ENCODE peak calls at places on chromosomes 6 and 20, in five cellular contexts. P, O, Z, U and J are unnamed samples.

GRCh38 chr20:14986026-14986655 is 648.7 kb upstream of the FLRT3 start:
- DNase-seq in P (peak), O (peak), Z (peak), U (peak), J (peak)

GRCh38 chr6:168905451-168906090 is 348.1 kb downstream of the THBS2 start:
- DNase-seq in P (no peak), O (no peak), Z (no peak), U (no peak), J (no peak)

GRCh38 chr6:140071115-140071514 is 696.7 kb upstream of the CITED2 start:
- DNase-seq in P (peak), O (peak), Z (no peak), U (no peak), J (no peak)

GRCh38 chr20:49865559-49865958 is 49.8 kb downstream of the SPATA2 start:
- DNase-seq in P (no peak), O (no peak), Z (no peak), U (no peak), J (no peak)

GRCh38 chr6:45074423-45074822 is 253.7 kb upstream of the RUNX2 start:
- DNase-seq in P (no peak), O (no peak), Z (no peak), U (no peak), J (no peak)

GRCh38 chr6:16239090-16239797 is 857 bp downstream of the GMPR start:
- DNase-seq in P (peak), O (peak), Z (peak), U (no peak), J (peak)

GRCh38 chr20:54389872-54390271 is 85.5 kb upstream of the DOK5 start:
- DNase-seq in P (no peak), O (no peak), Z (no peak), U (no peak), J (no peak)

GRCh38 chr6:150685860-150686259 is 86.2 kb downstream of the PLEKHG1 start:
- DNase-seq in P (peak), O (peak), Z (peak), U (no peak), J (peak)

GRCh38 chr6:161236091-161236633 is 37.7 kb downstream of the AGPAT4 start:
- DNase-seq in P (no peak), O (no peak), Z (no peak), U (no peak), J (no peak)

GRCh38 chr20:10249048-10249770 is 30.6 kb downstream of the SNAP25 start:
- DNase-seq in P (no peak), O (no peak), Z (no peak), U (no peak), J (no peak)

GRCh38 chr6:96963809-96964208 is 39.3 kb downstream of the KLHL32 start:
- DNase-seq in P (no peak), O (no peak), Z (no peak), U (no peak), J (no peak)

GRCh38 chr6:119240257-119241123 is 109.1 kb downstream of the MAN1A1 start:
- DNase-seq in P (no peak), O (no peak), Z (no peak), U (no peak), J (no peak)

GRCh38 chr6:27161603-27161945 is 85.9 kb upstream of the PRSS16 start:
- DNase-seq in P (no peak), O (no peak), Z (no peak), U (no peak), J (no peak)

GRCh38 chr6:151389640-151390275 is 1.6 kb downstream of the ZBTB2 start:
- DNase-seq in P (peak), O (peak), Z (peak), U (peak), J (peak)

GRCh38 chr6:149259753-149260152 is 57.8 kb upstream of the TAB2 start:
- DNase-seq in P (no peak), O (no peak), Z (no peak), U (no peak), J (no peak)

GRCh38 chr20:2301164-2301622 is 5.4 kb downstream of the TGM3 start:
- DNase-seq in P (no peak), O (peak), Z (no peak), U (peak), J (peak)

GRCh38 chr20:40705413-40705812 is 16.4 kb upstream of the MAFB start:
- DNase-seq in P (no peak), O (no peak), Z (no peak), U (no peak), J (no peak)

GRCh38 chr20:41654292-41654691 is 36.1 kb upstream of the CHD6 start:
- DNase-seq in P (no peak), O (no peak), Z (no peak), U (no peak), J (no peak)

GRCh38 chr6:83169096-83169495 is 24.0 kb downstream of the PGM3 start:
- DNase-seq in P (no peak), O (no peak), Z (no peak), U (no peak), J (no peak)

GRCh38 chr6:165098165-165098564 is 211.2 kb downstream of the C6orf118 start:
- DNase-seq in P (no peak), O (no peak), Z (no peak), U (no peak), J (no peak)

GRCh38 chr6:153625089-153625488 is 414.0 kb upstream of the OPRM1 start:
- DNase-seq in P (no peak), O (peak), Z (no peak), U (no peak), J (no peak)

GRCh38 chr6:34912715-34913464 is 23.8 kb downstream of the ANKS1A start:
- DNase-seq in P (peak), O (no peak), Z (peak), U (no peak), J (no peak)

GRCh38 chr20:58748628-58749027 is 56.0 kb downstream of the NPEPL1 start:
- DNase-seq in P (no peak), O (no peak), Z (no peak), U (no peak), J (no peak)

GRCh38 chr6:145214570-145214969 is 520.8 kb downstream of the EPM2A start:
- DNase-seq in P (peak), O (peak), Z (peak), U (no peak), J (no peak)

GRCh38 chr6:45132059-45132458 is 196.1 kb upstream of the RUNX2 start:
- DNase-seq in P (peak), O (no peak), Z (no peak), U (no peak), J (no peak)

GRCh38 chr6:139482184-139482751 is 107.8 kb upstream of the CITED2 start:
- DNase-seq in P (peak), O (no peak), Z (no peak), U (no peak), J (no peak)

GRCh38 chr20:23047738-23048214 is 1.7 kb downstream of the THBD start:
- DNase-seq in P (peak), O (no peak), Z (no peak), U (no peak), J (no peak)

GRCh38 chr6:69732640-69733039 is 64.2 kb downstream of the LMBRD1 start:
- DNase-seq in P (peak), O (peak), Z (no peak), U (no peak), J (no peak)

GRCh38 chr20:63898882-63899558 is 4.1 kb downstream of the DNAJC5 start:
- DNase-seq in P (no peak), O (no peak), Z (no peak), U (no peak), J (no peak)

GRCh38 chr6:39808934-39809333 is 16.8 kb downstream of the DAAM2 start:
- DNase-seq in P (no peak), O (no peak), Z (no peak), U (no peak), J (no peak)

DNA sequence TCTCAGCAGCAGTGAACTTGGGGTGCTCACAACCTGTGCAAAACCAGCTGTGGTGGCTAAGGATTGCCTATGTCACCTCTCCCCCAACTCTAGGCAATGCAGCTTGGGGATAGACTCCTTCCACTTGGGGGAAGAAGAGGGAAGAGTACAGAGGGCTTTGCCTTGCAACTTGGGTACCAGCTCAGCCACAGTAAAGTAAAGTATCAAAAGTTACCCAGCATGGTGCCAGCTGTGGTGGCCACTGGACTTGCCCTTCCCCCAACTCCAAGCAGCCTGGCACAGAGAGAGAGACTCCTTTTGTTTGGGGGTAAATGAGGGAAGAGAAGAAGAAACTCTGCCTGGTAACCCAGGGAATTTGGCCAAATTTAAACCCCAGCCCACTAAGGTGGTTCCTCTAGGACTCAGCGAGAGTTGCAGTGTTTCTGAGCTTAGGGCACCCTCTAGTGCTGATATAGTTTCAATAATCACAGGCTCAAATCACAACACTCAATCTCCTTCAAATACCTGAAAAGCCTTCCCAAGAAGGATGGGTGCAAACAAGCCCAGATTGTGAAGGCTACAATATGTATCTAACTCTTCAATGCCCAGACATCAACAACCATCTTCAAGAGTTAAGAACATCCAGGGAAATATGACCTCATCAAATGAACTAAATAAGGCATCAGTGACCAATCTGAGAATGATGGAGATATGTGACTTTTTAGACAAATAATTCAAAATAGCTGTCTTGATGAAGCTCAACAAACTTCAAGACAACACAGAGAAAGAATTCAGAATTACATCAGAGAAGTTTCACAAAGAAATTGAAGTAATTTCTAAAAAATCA is 7.6 kb upstream of the DEFB129 start:
- DNase-seq in P (peak), O (peak), Z (peak), U (no peak), J (no peak)
- TF ChIP-seq CTCF in P (no peak), O (peak), Z (no peak), U (no peak), J (no peak)

DNA sequence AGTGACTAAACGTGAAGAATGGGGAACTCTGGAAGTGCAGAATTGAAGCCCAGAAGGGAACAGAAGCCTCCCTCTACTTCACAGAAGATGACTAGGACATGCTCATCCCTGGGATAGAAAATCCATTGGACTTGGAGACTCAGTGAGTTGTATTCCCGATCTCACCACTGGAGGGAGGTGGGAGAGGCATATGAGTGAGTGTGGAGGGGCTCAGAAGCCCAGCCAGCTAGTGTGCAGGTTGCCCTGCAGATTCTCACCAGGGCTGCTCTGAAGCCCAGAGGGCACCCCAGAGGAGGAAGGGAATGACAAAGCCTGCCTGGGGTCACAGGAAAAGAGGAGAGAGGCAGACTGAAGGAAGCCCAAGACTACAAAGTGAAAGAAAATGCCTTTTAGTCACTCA is 42.1 kb upstream of the HLA-E start:
- DNase-seq in P (peak), O (peak), Z (peak), U (no peak), J (no peak)
- TF ChIP-seq CTCF in P (peak), O (peak), Z (peak), U (no peak), J (no peak)

GRCh38 chr6:18307006-18307405 is 42.7 kb upstream of the DEK start:
- DNase-seq in P (no peak), O (no peak), Z (no peak), U (no peak), J (no peak)

GRCh38 chr6:18308070-18308735 is 43.9 kb upstream of the DEK start:
- DNase-seq in P (no peak), O (no peak), Z (no peak), U (no peak), J (no peak)

DNA sequence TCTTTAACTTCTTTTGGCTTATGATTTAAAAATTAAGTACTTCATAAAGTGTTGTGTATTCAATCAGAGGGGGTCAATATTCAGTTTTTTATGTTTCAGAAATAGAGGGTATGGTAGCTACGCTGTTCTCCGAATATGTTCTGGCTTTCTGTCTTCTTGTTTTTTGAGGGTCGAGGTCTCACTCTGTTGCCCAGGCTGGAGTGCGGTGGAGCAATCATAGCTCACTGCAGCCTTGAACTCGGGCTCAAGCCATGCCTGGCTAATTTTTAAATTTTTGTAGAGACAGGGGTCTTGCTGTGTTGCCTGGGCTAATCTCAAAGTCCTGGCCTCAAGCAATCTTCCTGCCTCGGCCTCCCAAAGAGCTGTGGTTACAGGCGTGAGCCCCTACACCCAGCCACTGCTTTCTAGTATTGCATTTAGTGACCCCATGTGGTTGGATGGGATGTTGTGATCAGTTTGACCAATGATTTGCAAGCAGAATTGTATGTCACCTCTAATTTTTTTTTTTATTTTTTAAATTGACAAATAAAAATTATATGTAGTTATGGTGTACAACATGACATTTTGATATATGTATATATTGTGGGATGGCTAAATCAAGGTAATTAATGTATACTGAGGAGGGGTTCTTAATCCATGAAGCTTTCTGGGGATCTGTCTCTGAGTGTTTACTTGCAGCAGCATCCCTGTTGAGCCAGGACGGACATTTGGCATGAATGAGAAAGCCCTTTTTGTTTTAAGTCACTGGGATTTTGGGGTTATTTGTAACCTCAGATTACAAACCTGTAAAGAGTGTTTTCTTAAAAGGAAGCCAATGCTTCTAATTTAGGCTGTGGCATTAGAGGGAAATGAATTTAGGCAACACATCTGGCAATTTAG is 38.5 kb upstream of the DEK start:
- DNase-seq in P (peak), O (no peak), Z (no peak), U (no peak), J (no peak)
- TF ChIP-seq CTCF in P (no peak), O (peak), Z (no peak), U (no peak), J (no peak)

GRCh38 chr6:41626022-41626421 is 12.2 kb upstream of the MDFI start:
- DNase-seq in P (no peak), O (no peak), Z (no peak), U (no peak), J (no peak)

GRCh38 chr6:41624621-41625365 is 13.5 kb upstream of the MDFI start:
- DNase-seq in P (no peak), O (no peak), Z (no peak), U (no peak), J (no peak)

GRCh38 chr6:41625442-41625841 is 12.8 kb upstream of the MDFI start:
- DNase-seq in P (no peak), O (no peak), Z (no peak), U (no peak), J (peak)

GRCh38 chr6:41621367-41621766 is 16.9 kb upstream of the MDFI start:
- DNase-seq in P (no peak), O (no peak), Z (no peak), U (no peak), J (no peak)

GRCh38 chr6:41622210-41622990 is 15.9 kb upstream of the MDFI start:
- DNase-seq in P (no peak), O (no peak), Z (no peak), U (no peak), J (no peak)
- TF ChIP-seq CTCF in P (no peak), O (no peak), Z (no peak), U (no peak), J (no peak)

GRCh38 chr6:155155787-155156447 is 107.9 kb upstream of the CLDN20 start:
- DNase-seq in P (no peak), O (no peak), Z (no peak), U (no peak), J (no peak)
- TF ChIP-seq CTCF in P (no peak), O (no peak), Z (no peak), U (no peak), J (no peak)

GRCh38 chr6:108115598-108116058 is 41.1 kb upstream of the OSTM1 start:
- DNase-seq in P (peak), O (peak), Z (peak), U (peak), J (peak)
- TF ChIP-seq CTCF in P (peak), O (peak), Z (peak), U (no peak), J (peak)

DNA sequence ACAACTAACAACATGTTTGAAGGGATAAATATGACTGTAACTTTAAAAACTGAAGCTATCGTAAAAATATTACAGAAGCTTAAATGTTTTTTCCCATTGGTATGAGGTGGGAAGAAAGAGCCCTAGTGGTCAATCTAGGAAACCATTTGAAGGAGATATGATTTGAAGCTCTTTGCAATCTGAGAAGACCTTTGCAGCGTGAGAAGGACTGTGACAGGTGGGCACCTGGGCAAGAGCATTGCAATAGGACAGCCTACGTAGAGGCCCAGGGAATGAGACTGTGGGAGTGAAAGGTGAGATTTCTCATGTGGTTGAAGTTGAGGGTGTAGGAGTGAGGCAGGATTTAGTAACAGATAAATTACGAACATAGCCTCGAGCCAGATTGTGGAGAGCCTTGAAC is 108.0 kb upstream of the PDE7B start:
- DNase-seq in P (no peak), O (no peak), Z (no peak), U (no peak), J (no peak)
- TF ChIP-seq CTCF in P (no peak), O (no peak), Z (no peak), U (no peak), J (no peak)

GRCh38 chr6:35954335-35954734 is 33.4 kb upstream of the SRPK1 start:
- DNase-seq in P (no peak), O (no peak), Z (no peak), U (no peak), J (no peak)
- TF ChIP-seq CTCF in P (no peak), O (no peak), Z (no peak), U (no peak), J (no peak)

DNA sequence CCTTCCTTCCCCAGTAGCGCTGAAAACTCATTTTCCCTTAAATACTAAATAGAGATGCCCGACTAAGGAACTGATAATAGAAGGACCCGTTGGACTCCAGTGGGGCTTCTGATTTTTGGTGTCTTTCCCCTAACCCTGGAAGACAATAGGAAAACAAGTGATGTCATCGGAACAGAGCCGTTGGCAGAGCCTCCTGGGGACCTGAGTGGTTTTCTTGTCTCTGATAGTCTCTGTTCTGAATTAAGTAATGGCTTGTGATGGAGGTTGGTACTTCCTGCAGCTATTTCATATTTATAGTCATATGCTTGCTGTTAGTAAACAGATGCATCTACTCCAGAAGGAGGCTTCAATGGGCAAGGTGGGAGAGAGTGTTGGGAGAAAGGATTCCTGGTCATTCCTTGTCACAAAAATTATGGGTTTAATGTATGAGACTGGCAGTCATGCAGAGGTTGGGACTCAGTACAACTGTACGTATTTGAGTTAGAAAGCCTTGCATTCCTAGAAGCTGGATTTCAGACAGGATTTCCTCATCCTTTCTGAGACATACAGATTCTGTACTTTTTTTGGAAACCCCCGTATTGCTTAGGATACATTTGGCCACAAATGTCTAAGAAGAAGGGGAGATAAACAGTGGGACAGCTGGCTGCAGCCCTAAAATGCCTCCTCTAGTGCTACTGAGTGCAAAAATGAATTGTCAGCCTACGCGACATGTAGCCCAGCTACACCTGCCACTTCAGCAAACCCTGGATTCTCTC is 38.0 kb downstream of the CDS2 start:
- DNase-seq in P (no peak), O (no peak), Z (no peak), U (no peak), J (no peak)
- TF ChIP-seq CTCF in P (no peak), O (no peak), Z (no peak), U (no peak), J (no peak)